ENCODE peak calls at places on chromosome 18, in ten cellular contexts. One of them, this sample, is unnamed. For H3K4me1 and H3K27me3, the result is how much of the 10 kb centered on the place peaks cover.

GRCh38 chr18:51108330-51108729 is 78.3 kb downstream of the SMAD4 start:
- DNase-seq in fibroblast of lung: no peak
- DNase-seq in BE2C: no peak
- DNase-seq in Peyer's patch: no peak
- DNase-seq in IMR-90: no peak
- DNase-seq in right lobe of liver: no peak
- DNase-seq in upper lobe of right lung: no peak
- DNase-seq in tibial artery: no peak
- DNase-seq in heart right ventricle: no peak
- DNase-seq in endodermal cell: no peak
- DNase-seq in this sample: no peak

GRCh38 chr18:63553117-63553516 is 10.9 kb downstream of the SERPINB12 start:
- DNase-seq in fibroblast of lung: peak
- DNase-seq in BE2C: no peak
- DNase-seq in Peyer's patch: no peak
- DNase-seq in IMR-90: peak
- DNase-seq in right lobe of liver: no peak
- DNase-seq in upper lobe of right lung: no peak
- DNase-seq in tibial artery: no peak
- DNase-seq in heart right ventricle: no peak
- DNase-seq in endodermal cell: no peak
- DNase-seq in this sample: no peak

GRCh38 chr18:63765837-63766236 is 9.4 kb upstream of the SERPINB7 start:
- DNase-seq in fibroblast of lung: no peak
- DNase-seq in BE2C: no peak
- DNase-seq in Peyer's patch: no peak
- DNase-seq in IMR-90: no peak
- DNase-seq in right lobe of liver: no peak
- DNase-seq in upper lobe of right lung: no peak
- DNase-seq in tibial artery: no peak
- DNase-seq in heart right ventricle: no peak
- DNase-seq in endodermal cell: no peak
- DNase-seq in this sample: no peak

GRCh38 chr18:36015629-36016028 is 43.1 kb downstream of the RMP24 start:
- DNase-seq in fibroblast of lung: no peak
- DNase-seq in BE2C: no peak
- DNase-seq in Peyer's patch: no peak
- DNase-seq in IMR-90: no peak
- DNase-seq in right lobe of liver: no peak
- DNase-seq in upper lobe of right lung: no peak
- DNase-seq in tibial artery: no peak
- DNase-seq in heart right ventricle: no peak
- DNase-seq in endodermal cell: no peak
- DNase-seq in this sample: no peak

GRCh38 chr18:13614701-13615288 is 111.6 kb downstream of the FAM210A start:
- DNase-seq in fibroblast of lung: no peak
- DNase-seq in BE2C: no peak
- DNase-seq in Peyer's patch: no peak
- DNase-seq in IMR-90: no peak
- DNase-seq in right lobe of liver: no peak
- DNase-seq in upper lobe of right lung: no peak
- DNase-seq in tibial artery: no peak
- DNase-seq in heart right ventricle: no peak
- DNase-seq in endodermal cell: no peak
- DNase-seq in this sample: peak

GRCh38 chr18:79878741-79879358 is 72.6 kb downstream of the SLC66A2 start:
- DNase-seq in fibroblast of lung: no peak
- DNase-seq in BE2C: no peak
- DNase-seq in Peyer's patch: no peak
- DNase-seq in IMR-90: no peak
- DNase-seq in right lobe of liver: no peak
- DNase-seq in upper lobe of right lung: peak
- DNase-seq in tibial artery: no peak
- DNase-seq in heart right ventricle: no peak
- DNase-seq in endodermal cell: no peak
- DNase-seq in this sample: no peak

GRCh38 chr18:79681484-79682387 is 2.1 kb downstream of the CTDP1 start:
- DNase-seq in fibroblast of lung: no peak
- DNase-seq in BE2C: no peak
- DNase-seq in Peyer's patch: no peak
- DNase-seq in IMR-90: no peak
- DNase-seq in right lobe of liver: no peak
- DNase-seq in upper lobe of right lung: no peak
- DNase-seq in tibial artery: no peak
- DNase-seq in heart right ventricle: no peak
- DNase-seq in endodermal cell: peak
- DNase-seq in this sample: peak

GRCh38 chr18:47531759-47532158 is 280.3 kb upstream of the SKOR2 start:
- DNase-seq in fibroblast of lung: no peak
- DNase-seq in BE2C: no peak
- DNase-seq in Peyer's patch: no peak
- DNase-seq in IMR-90: no peak
- DNase-seq in right lobe of liver: no peak
- DNase-seq in upper lobe of right lung: no peak
- DNase-seq in tibial artery: no peak
- DNase-seq in heart right ventricle: no peak
- DNase-seq in endodermal cell: peak
- DNase-seq in this sample: no peak

GRCh38 chr18:45085916-45086624 is 405.4 kb downstream of the SETBP1 start:
- DNase-seq in fibroblast of lung: no peak
- DNase-seq in BE2C: no peak
- DNase-seq in Peyer's patch: no peak
- DNase-seq in IMR-90: no peak
- DNase-seq in right lobe of liver: no peak
- DNase-seq in upper lobe of right lung: no peak
- DNase-seq in tibial artery: no peak
- DNase-seq in heart right ventricle: no peak
- DNase-seq in endodermal cell: peak
- DNase-seq in this sample: no peak

GRCh38 chr18:30730915-30731314 is 311.6 kb downstream of the DSC3 start:
- DNase-seq in fibroblast of lung: no peak
- DNase-seq in BE2C: no peak
- DNase-seq in Peyer's patch: no peak
- DNase-seq in IMR-90: no peak
- DNase-seq in right lobe of liver: no peak
- DNase-seq in upper lobe of right lung: no peak
- DNase-seq in tibial artery: no peak
- DNase-seq in heart right ventricle: no peak
- DNase-seq in endodermal cell: no peak
- DNase-seq in this sample: no peak

GRCh38 chr18:77118256-77119090 is 14.1 kb downstream of the MBP start:
- DNase-seq in fibroblast of lung: no peak
- DNase-seq in BE2C: no peak
- DNase-seq in Peyer's patch: no peak
- DNase-seq in IMR-90: no peak
- DNase-seq in right lobe of liver: peak
- DNase-seq in upper lobe of right lung: no peak
- DNase-seq in tibial artery: no peak
- DNase-seq in heart right ventricle: no peak
- DNase-seq in endodermal cell: peak
- DNase-seq in this sample: no peak

GRCh38 chr18:46264255-46264654 is 160.1 kb downstream of the HAUS1 start:
- DNase-seq in fibroblast of lung: no peak
- DNase-seq in BE2C: no peak
- DNase-seq in Peyer's patch: no peak
- DNase-seq in IMR-90: no peak
- DNase-seq in right lobe of liver: no peak
- DNase-seq in upper lobe of right lung: no peak
- DNase-seq in tibial artery: no peak
- DNase-seq in heart right ventricle: no peak
- DNase-seq in endodermal cell: no peak
- DNase-seq in this sample: no peak

GRCh38 chr18:25853716-25854465 is 236.5 kb downstream of the SS18 start:
- DNase-seq in fibroblast of lung: peak
- DNase-seq in BE2C: no peak
- DNase-seq in Peyer's patch: no peak
- DNase-seq in IMR-90: no peak
- DNase-seq in right lobe of liver: no peak
- DNase-seq in upper lobe of right lung: no peak
- DNase-seq in tibial artery: no peak
- DNase-seq in heart right ventricle: no peak
- DNase-seq in endodermal cell: no peak
- DNase-seq in this sample: no peak

GRCh38 chr18:27005589-27005988 is 140.1 kb upstream of the AQP4 start:
- DNase-seq in fibroblast of lung: no peak
- DNase-seq in BE2C: no peak
- DNase-seq in Peyer's patch: no peak
- DNase-seq in IMR-90: no peak
- DNase-seq in right lobe of liver: no peak
- DNase-seq in upper lobe of right lung: no peak
- DNase-seq in tibial artery: no peak
- DNase-seq in heart right ventricle: no peak
- DNase-seq in endodermal cell: peak
- DNase-seq in this sample: no peak

GRCh38 chr18:61965306-61965705 is 72.5 kb upstream of the RNF152 start:
- DNase-seq in fibroblast of lung: peak
- DNase-seq in BE2C: no peak
- DNase-seq in Peyer's patch: no peak
- DNase-seq in IMR-90: no peak
- DNase-seq in right lobe of liver: no peak
- DNase-seq in upper lobe of right lung: no peak
- DNase-seq in tibial artery: no peak
- DNase-seq in heart right ventricle: no peak
- DNase-seq in endodermal cell: no peak
- DNase-seq in this sample: no peak

GRCh38 chr18:48930926-48931325 is 19.8 kb downstream of the SMAD7 start:
- DNase-seq in fibroblast of lung: no peak
- DNase-seq in BE2C: no peak
- DNase-seq in Peyer's patch: no peak
- DNase-seq in IMR-90: no peak
- DNase-seq in right lobe of liver: no peak
- DNase-seq in upper lobe of right lung: no peak
- DNase-seq in tibial artery: peak
- DNase-seq in heart right ventricle: no peak
- DNase-seq in endodermal cell: no peak
- DNase-seq in this sample: no peak

GRCh38 chr18:48932822-48933510 is 17.8 kb downstream of the SMAD7 start:
- DNase-seq in fibroblast of lung: peak
- DNase-seq in BE2C: peak
- DNase-seq in Peyer's patch: no peak
- DNase-seq in IMR-90: no peak
- DNase-seq in right lobe of liver: no peak
- DNase-seq in upper lobe of right lung: peak
- DNase-seq in tibial artery: no peak
- DNase-seq in heart right ventricle: no peak
- DNase-seq in endodermal cell: no peak
- DNase-seq in this sample: no peak

GRCh38 chr18:48933578-48934399 is 17.0 kb downstream of the SMAD7 start:
- DNase-seq in fibroblast of lung: no peak
- DNase-seq in BE2C: no peak
- DNase-seq in Peyer's patch: no peak
- DNase-seq in IMR-90: no peak
- DNase-seq in right lobe of liver: no peak
- DNase-seq in upper lobe of right lung: peak
- DNase-seq in tibial artery: no peak
- DNase-seq in heart right ventricle: no peak
- DNase-seq in endodermal cell: no peak
- DNase-seq in this sample: no peak

GRCh38 chr18:48931680-48932461 is 18.9 kb downstream of the SMAD7 start:
- DNase-seq in fibroblast of lung: no peak
- DNase-seq in BE2C: peak
- DNase-seq in Peyer's patch: peak
- DNase-seq in IMR-90: no peak
- DNase-seq in right lobe of liver: no peak
- DNase-seq in upper lobe of right lung: no peak
- DNase-seq in tibial artery: peak
- DNase-seq in heart right ventricle: no peak
- DNase-seq in endodermal cell: no peak
- DNase-seq in this sample: no peak

GRCh38 chr18:48932462-48932818 is 18.3 kb downstream of the SMAD7 start:
- DNase-seq in fibroblast of lung: no peak
- DNase-seq in BE2C: peak
- DNase-seq in Peyer's patch: no peak
- DNase-seq in IMR-90: no peak
- DNase-seq in right lobe of liver: no peak
- DNase-seq in upper lobe of right lung: no peak
- DNase-seq in tibial artery: no peak
- DNase-seq in heart right ventricle: no peak
- DNase-seq in endodermal cell: no peak
- DNase-seq in this sample: no peak
- H3K4me1 ChIP-seq in fibroblast of lung: half or more
- H3K4me1 ChIP-seq in BE2C: under half
- H3K4me1 ChIP-seq in Peyer's patch: half or more
- H3K4me1 ChIP-seq in IMR-90: half or more
- H3K4me1 ChIP-seq in right lobe of liver: half or more
- H3K4me1 ChIP-seq in upper lobe of right lung: half or more
- H3K4me1 ChIP-seq in tibial artery: half or more
- H3K4me1 ChIP-seq in heart right ventricle: half or more
- H3K4me1 ChIP-seq in endodermal cell: half or more
- H3K4me1 ChIP-seq in this sample: half or more

DNA sequence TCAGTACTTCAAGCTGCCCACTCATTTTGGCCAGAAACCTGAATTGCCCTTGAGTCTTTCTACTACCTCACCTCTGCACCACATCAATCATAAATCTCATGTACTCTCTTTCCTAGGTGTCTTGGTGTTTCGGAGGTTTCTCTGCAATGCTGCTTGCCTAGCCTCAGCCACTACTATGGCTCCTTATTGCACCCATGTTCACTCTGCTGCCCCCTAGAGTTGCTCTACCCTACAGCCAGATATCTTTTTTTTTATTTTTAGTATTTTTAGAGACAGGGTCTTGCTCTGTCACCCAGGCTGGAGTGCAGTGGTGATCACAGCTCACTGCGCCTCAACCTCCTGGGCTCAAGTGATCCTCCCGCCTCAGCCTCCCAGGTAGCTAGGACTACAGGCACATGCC is 413.0 kb downstream of the PTPRM start:
- DNase-seq in fibroblast of lung: no peak
- DNase-seq in BE2C: no peak
- DNase-seq in Peyer's patch: no peak
- DNase-seq in IMR-90: no peak
- DNase-seq in right lobe of liver: no peak
- DNase-seq in upper lobe of right lung: no peak
- DNase-seq in tibial artery: no peak
- DNase-seq in heart right ventricle: no peak
- DNase-seq in endodermal cell: peak
- DNase-seq in this sample: no peak
- TF ChIP-seq CTCF in fibroblast of lung: peak
- TF ChIP-seq CTCF in BE2C: peak
- TF ChIP-seq CTCF in Peyer's patch: no peak
- TF ChIP-seq CTCF in IMR-90: no peak
- TF ChIP-seq CTCF in right lobe of liver: peak
- TF ChIP-seq CTCF in upper lobe of right lung: no peak
- TF ChIP-seq CTCF in tibial artery: no peak
- TF ChIP-seq CTCF in heart right ventricle: no peak
- TF ChIP-seq CTCF in endodermal cell: peak
- TF ChIP-seq CTCF in this sample: no peak

GRCh38 chr18:5918196-5918595 is 22.9 kb upstream of the TMEM200C start:
- DNase-seq in fibroblast of lung: no peak
- DNase-seq in BE2C: no peak
- DNase-seq in Peyer's patch: no peak
- DNase-seq in IMR-90: no peak
- DNase-seq in right lobe of liver: no peak
- DNase-seq in upper lobe of right lung: no peak
- DNase-seq in tibial artery: no peak
- DNase-seq in heart right ventricle: no peak
- DNase-seq in endodermal cell: no peak
- DNase-seq in this sample: no peak
- H3K27me3 ChIP-seq in fibroblast of lung: under half
- H3K27me3 ChIP-seq in BE2C: under half
- H3K27me3 ChIP-seq in Peyer's patch: under half
- H3K27me3 ChIP-seq in IMR-90: under half
- H3K27me3 ChIP-seq in right lobe of liver: under half
- H3K27me3 ChIP-seq in upper lobe of right lung: under half
- H3K27me3 ChIP-seq in tibial artery: under half
- H3K27me3 ChIP-seq in heart right ventricle: under half
- H3K27me3 ChIP-seq in endodermal cell: under half
- H3K27me3 ChIP-seq in this sample: under half

GRCh38 chr18:75249192-75249551 is 38.6 kb downstream of the TSHZ1 start:
- DNase-seq in fibroblast of lung: no peak
- DNase-seq in BE2C: no peak
- DNase-seq in Peyer's patch: no peak
- DNase-seq in IMR-90: no peak
- DNase-seq in right lobe of liver: no peak
- DNase-seq in upper lobe of right lung: no peak
- DNase-seq in tibial artery: no peak
- DNase-seq in heart right ventricle: no peak
- DNase-seq in endodermal cell: no peak
- DNase-seq in this sample: no peak
- H3K4me1 ChIP-seq in fibroblast of lung: under half
- H3K4me1 ChIP-seq in BE2C: under half
- H3K4me1 ChIP-seq in Peyer's patch: under half
- H3K4me1 ChIP-seq in IMR-90: under half
- H3K4me1 ChIP-seq in right lobe of liver: half or more
- H3K4me1 ChIP-seq in upper lobe of right lung: under half
- H3K4me1 ChIP-seq in tibial artery: under half
- H3K4me1 ChIP-seq in heart right ventricle: under half
- H3K4me1 ChIP-seq in endodermal cell: under half
- H3K4me1 ChIP-seq in this sample: under half

This sample was measured in CD8-positive, alpha-beta T cell.